ENCODE peak calls at places on chromosomes 13 and 19, in seven cellular contexts. D, X, Z, K, A, J and C are unnamed samples.

GRCh38 chr19:5046339-5047039 is 77.6 kb downstream of the KDM4B start:
- DNase-seq in D (peak), X (peak), A (no peak), K (no peak), Z (no peak), J (peak), C (no peak)

GRCh38 chr13:20848944-20849343 is 53.6 kb downstream of the XPO4 start:
- DNase-seq in J (peak), X (no peak), D (no peak), K (no peak), A (no peak), Z (no peak), C (no peak)

GRCh38 chr13:85108356-85108755 is 690.9 kb downstream of the SLITRK6 start:
- DNase-seq in K (no peak), X (no peak), J (no peak), Z (no peak), D (no peak), A (no peak), C (no peak)

GRCh38 chr13:43303040-43303729 is 279.8 kb downstream of the DNAJC15 start:
- DNase-seq in K (no peak), D (peak), X (peak), A (peak), J (peak), Z (peak), C (peak)

GRCh38 chr19:56732974-56733373 is 61.4 kb upstream of the ZNF835 start:
- DNase-seq in X (no peak), K (no peak), Z (peak), A (no peak), J (no peak), D (peak), C (no peak)

GRCh38 chr19:48741222-48741999 is 1.0 kb upstream of the RASIP1 start:
- DNase-seq in Z (peak), X (peak), A (no peak), D (peak), K (no peak), J (no peak), C (peak)

GRCh38 chr13:30415430-30416030 is 6.8 kb upstream of the UBE2L5 start:
- DNase-seq in K (no peak), D (no peak), Z (no peak), X (no peak), A (no peak), J (no peak), C (no peak)

GRCh38 chr13:94609196-94609595 is 7.5 kb downstream of the GPR180 start:
- DNase-seq in D (no peak), K (no peak), Z (no peak), J (no peak), X (no peak), A (no peak), C (no peak)

GRCh38 chr19:5281588-5281987 is 59.0 kb downstream of the PTPRS start:
- DNase-seq in A (peak), X (peak), J (no peak), D (no peak), K (no peak), Z (peak), C (no peak)

GRCh38 chr19:17338440-17339078 is 1.2 kb downstream of the GTPBP3 start:
- DNase-seq in X (no peak), K (no peak), Z (no peak), D (no peak), A (peak), J (no peak), C (no peak)

GRCh38 chr19:17335575-17335974 is 920 bp upstream of the ANO8 start:
- DNase-seq in D (no peak), Z (no peak), A (no peak), J (no peak), K (no peak), X (no peak), C (no peak)

GRCh38 chr19:17339088-17339741 is 1.9 kb downstream of the GTPBP3 start:
- DNase-seq in D (no peak), X (no peak), J (no peak), A (no peak), Z (no peak), K (no peak), C (peak)

GRCh38 chr19:17337675-17338439 is 504 bp downstream of the GTPBP3 start:
- DNase-seq in K (no peak), D (peak), J (no peak), A (no peak), Z (no peak), X (no peak), C (peak)

GRCh38 chr19:17336872-17337674 is at the start of gene GTPBP3:
- DNase-seq in A (peak), Z (peak), X (peak), D (peak), J (peak), K (peak), C (peak)
- TF ChIP-seq POLR2A in A (no peak), Z (no peak), X (peak), D (peak), J (no peak), K (peak), C (peak)

GRCh38 chr19:45670670-45671453 is 2.8 kb downstream of the GIPR start:
- DNase-seq in Z (peak), X (peak), K (peak), D (peak), J (peak), A (peak), C (peak)
- TF ChIP-seq POLR2A in Z (no peak), X (peak), K (peak), D (no peak), J (no peak), A (no peak), C (no peak)

GRCh38 chr19:8571006-8571411 is 6.2 kb downstream of the MYO1F start:
- DNase-seq in K (no peak), D (peak), A (no peak), J (peak), X (peak), Z (peak), C (no peak)
- TF ChIP-seq POLR2A in K (no peak), D (no peak), A (no peak), J (no peak), X (no peak), Z (no peak), C (no peak)

GRCh38 chr19:2840794-2841790 is at the start of gene ZNF555:
- DNase-seq in J (peak), K (peak), X (peak), D (peak), Z (peak), A (peak), C (peak)
- TF ChIP-seq POLR2A in J (peak), K (no peak), X (peak), D (peak), Z (no peak), A (peak), C (peak)

GRCh38 chr19:17448190-17448967 is at the start of gene TMEM221:
- DNase-seq in J (no peak), A (peak), X (peak), Z (peak), D (peak), K (no peak), C (peak)
- TF ChIP-seq POLR2A in J (no peak), A (no peak), X (no peak), Z (no peak), D (no peak), K (peak), C (no peak)

GRCh38 chr19:45087531-45087930 is 5.4 kb upstream of the PPP1R37 start:
- DNase-seq in D (peak), K (no peak), A (no peak), Z (no peak), J (no peak), X (no peak), C (no peak)

GRCh38 chr19:45090034-45090433 is 2.9 kb upstream of the PPP1R37 start:
- DNase-seq in D (no peak), X (no peak), Z (no peak), K (no peak), A (no peak), J (no peak), C (no peak)

GRCh38 chr19:45090598-45090997 is 2.4 kb upstream of the PPP1R37 start:
- DNase-seq in Z (no peak), J (no peak), K (no peak), X (no peak), A (no peak), D (no peak), C (no peak)

GRCh38 chr19:45082170-45082569 is 3.1 kb downstream of the GEMIN7 start:
- DNase-seq in X (no peak), J (no peak), A (no peak), Z (no peak), K (no peak), D (no peak), C (no peak)

DNA sequence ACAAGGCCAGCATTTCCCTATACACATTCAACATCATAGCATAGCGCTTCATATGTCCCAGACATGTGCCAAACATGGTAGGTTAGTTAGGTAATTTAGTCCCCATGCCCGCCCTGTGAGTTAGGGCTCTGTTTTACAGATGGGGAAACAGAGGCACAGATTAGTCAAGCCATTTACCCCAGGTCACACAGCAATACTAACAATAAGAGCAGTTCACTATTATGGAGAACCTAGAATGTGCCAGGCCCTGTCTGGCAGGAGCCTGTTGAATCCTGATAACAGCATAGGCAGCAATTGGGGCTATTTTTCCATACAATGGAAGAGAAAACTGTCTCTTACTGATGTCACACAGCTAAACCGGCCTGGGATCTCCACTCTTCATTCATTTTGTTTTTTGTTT is 6.5 kb upstream of the PPP1R37 start:
- DNase-seq in Z (no peak), J (no peak), X (no peak), D (no peak), A (no peak), K (no peak), C (no peak)
- TF ChIP-seq POLR2A in Z (no peak), J (no peak), X (no peak), D (no peak), A (no peak), K (no peak), C (no peak)

DNA sequence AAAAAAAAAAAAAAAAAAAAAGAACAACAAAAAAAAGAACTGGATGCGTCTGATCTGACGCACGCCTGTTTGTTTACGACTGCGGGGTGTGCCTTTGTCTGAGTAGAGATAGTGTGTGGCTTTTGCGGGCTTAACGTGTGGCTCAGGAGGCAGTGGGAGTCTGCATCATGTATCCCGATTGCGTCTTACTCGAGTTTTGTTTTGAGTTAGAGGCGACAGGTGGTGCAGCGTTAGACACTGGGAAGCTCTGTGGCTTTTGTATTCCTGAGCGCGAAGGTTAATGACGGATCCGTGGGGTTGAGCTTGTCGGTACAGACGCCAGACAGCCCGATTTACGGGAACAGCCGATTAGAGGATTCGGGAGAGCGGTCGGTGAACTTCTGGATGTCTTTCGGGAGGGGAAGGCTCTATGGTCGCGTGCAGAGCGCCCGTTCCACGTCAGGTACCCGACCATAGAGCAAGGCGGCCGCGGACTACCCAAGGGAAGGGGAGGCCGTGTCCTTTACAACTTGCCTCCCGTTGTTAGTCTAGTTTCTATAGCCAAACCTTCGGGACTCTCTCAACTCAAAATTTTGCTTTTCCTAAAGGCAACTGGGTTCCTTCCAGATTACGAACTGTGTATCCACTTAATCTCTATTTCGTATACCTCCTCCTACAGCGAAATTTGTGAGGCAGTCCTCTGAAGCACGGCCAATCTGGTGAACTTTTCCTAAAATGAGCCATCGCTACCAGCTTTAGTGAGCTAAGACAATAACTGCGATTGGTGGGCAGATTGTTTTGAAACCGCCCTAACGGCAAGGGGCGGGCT is 926 bp upstream of the HNRNPUL1 start:
- DNase-seq in K (no peak), A (peak), Z (peak), D (peak), X (peak), J (peak), C (peak)
- TF ChIP-seq POLR2A in K (peak), A (peak), Z (peak), D (peak), X (peak), J (peak), C (peak)